ENCODE peak calls at places on chromosomes 6 and 20, in four cellular contexts. T is A549, Y is HL-60, V is GM23338. K is an unnamed sample.

GRCh38 chr6:143953922-143954321 is 54.1 kb downstream of the PLAGL1 start:
- DNase-seq in T (no peak), Y (no peak), V (no peak), K (no peak)

GRCh38 chr6:46794068-46794467 is 879 bp downstream of the MEP1A start:
- DNase-seq in T (no peak), Y (no peak), V (no peak), K (no peak)

GRCh38 chr6:13044390-13044789 is 283.9 kb downstream of the TBC1D7 start:
- DNase-seq in Y (peak), V (peak), T (peak), K (no peak)

GRCh38 chr6:153104220-153104619 is 26.9 kb downstream of the RGS17 start:
- DNase-seq in T (no peak), V (no peak), Y (no peak), K (no peak)

GRCh38 chr6:142827356-142827755 is 117.6 kb downstream of the HIVEP2 start:
- DNase-seq in T (no peak), Y (no peak), V (no peak), K (no peak)

GRCh38 chr20:59017493-59018231 is 1.6 kb upstream of the TUBB1 start:
- DNase-seq in T (no peak), V (no peak), Y (no peak), K (no peak)

GRCh38 chr6:135722679-135723078 is 128.8 kb upstream of the PDE7B start:
- DNase-seq in T (peak), Y (no peak), V (no peak), K (no peak)

GRCh38 chr6:140043762-140044378 is 669.4 kb upstream of the CITED2 start:
- DNase-seq in V (no peak), Y (no peak), T (peak), K (no peak)

GRCh38 chr6:62285612-62286469 is at the start of gene KHDRBS2:
- DNase-seq in Y (peak), V (peak), T (peak), K (peak)

GRCh38 chr20:32514760-32515159 is 70.4 kb downstream of the NOL4L start:
- DNase-seq in T (no peak), V (no peak), Y (no peak), K (no peak)

GRCh38 chr20:23086056-23086551 is at the start of gene CD93:
- DNase-seq in T (no peak), Y (no peak), V (peak), K (no peak)

GRCh38 chr6:13914346-13914745 is 10.4 kb upstream of the RNF182 start:
- DNase-seq in T (no peak), V (no peak), Y (no peak), K (no peak)

DNA sequence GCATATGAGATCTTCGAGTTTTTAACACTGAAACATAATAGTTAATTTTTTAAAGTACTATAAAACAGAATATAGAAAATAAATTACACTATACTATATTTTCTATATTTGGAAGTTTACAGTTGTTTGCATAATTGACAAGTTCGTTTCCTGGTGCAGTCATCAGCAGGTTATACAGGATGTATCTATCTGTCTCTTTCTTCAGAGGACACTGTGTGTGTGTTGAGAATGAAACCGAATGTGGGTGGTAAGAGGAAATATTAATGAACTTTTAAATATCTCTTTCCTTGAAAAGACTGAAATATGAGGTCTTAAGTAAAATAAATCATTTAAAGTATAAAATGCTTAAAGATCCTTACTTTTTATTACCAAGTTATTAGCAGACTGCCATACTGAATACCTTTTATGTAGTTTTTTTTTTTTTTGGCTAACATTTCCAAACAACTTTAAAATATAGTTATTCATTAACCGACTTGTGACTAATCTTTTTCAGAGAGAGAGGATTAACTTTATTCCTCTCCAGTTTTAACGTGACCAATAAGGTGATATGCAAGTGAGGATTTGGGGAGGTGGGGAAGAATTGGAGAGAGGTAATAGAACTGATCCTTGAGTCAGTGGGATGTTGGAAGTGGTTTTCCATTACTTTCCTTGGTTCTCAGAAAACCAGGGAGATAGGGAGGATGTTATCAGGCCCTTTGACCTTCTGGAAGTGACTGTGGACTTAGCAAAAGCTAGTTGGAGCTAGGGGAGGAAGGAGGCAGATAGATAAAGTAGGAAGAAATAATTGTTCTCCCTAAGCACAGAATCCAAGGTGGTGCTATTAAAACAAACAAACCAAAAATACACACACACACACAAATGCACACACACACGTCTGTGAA is 380.0 kb upstream of the FLRT3 start:
- DNase-seq in V (no peak), T (peak), Y (no peak), K (no peak)
- TF ChIP-seq REST in V (no peak), T (no peak), Y (no peak), K (no peak)

DNA sequence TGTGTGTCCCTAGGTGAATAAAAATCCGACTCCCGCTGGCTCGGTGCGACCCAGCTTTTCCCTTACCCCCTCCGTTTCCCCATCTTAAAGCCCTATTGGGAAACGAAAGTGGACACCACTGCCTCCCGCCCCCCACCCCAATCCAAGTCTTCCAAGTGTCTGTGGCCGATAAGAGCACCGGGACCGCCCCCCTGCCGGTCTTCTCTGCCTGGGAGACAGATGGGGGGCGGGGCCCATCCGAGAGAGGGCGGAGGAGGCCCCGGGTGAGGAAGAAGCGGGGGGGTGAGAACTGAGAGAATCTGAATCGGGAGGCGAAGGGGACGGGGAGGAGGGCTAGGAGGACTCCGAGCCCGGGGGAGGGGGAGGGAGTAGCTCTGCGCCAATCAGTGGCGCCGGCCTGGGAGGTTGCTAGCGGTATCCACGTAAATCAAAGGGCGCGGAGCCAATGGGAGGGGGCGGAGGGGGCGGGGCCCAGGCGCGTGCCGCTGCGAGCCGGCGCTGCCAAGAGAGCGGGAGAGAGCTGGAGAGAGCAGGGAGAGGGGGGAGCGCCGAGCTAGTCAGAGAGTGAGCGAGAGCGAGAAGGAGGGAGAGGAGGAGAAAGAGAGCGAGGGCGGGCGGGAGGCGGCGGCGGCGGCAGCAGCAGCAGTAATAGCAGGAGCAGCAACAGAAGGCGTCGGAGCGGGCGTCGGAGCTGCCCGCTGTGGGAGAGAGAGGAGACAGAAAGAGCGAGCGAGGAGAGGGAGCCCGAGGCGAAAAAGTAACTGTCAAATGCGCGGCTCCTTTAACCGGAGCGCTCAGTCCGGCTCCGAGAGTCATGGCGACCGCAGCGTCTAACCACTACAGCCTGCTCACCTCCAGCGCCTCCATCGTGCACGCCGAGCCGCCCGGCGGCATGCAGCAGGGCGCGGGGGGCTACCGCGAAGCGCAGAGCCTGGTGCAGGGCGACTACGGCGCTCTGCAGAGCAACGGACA is at the start of gene POU3F2:
- DNase-seq in V (peak), Y (peak), T (peak), K (peak)
- TF ChIP-seq REST in V (no peak), Y (no peak), T (no peak), K (no peak)

DNA sequence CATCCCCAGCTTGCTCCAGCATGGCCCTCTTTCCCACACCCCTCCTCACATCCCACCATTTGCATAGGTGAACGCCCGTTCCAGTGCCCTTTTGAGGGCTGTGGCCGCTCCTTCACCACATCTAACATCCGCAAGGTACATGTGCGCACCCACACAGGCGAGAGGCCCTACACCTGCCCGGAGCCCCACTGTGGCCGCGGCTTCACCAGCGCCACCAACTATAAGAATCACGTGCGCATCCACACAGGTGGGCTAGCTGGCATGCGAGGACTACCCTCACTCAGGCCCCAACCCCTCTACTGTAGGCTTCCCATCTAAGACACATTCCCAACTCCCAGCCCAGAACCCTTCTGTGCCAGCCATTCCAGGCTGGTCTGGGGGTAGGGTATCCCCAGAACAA is 6.1 kb upstream of the DEF6 start:
- DNase-seq in V (no peak), Y (no peak), T (no peak), K (no peak)
- TF ChIP-seq REST in V (no peak), Y (no peak), T (no peak), K (no peak)

GRCh38 chr20:63177134-63177784 is 38.7 kb downstream of the YTHDF1 start:
- DNase-seq in V (peak), T (no peak), Y (no peak), K (peak)

GRCh38 chr20:63174309-63175030 is 41.5 kb downstream of the YTHDF1 start:
- DNase-seq in T (no peak), V (peak), Y (no peak), K (no peak)

GRCh38 chr20:63176448-63177133 is 39.3 kb downstream of the YTHDF1 start:
- DNase-seq in Y (no peak), V (peak), T (no peak), K (no peak)

GRCh38 chr20:63175031-63175895 is 40.7 kb downstream of the YTHDF1 start:
- DNase-seq in V (no peak), Y (no peak), T (no peak), K (no peak)

GRCh38 chr20:63176035-63176434 is 39.9 kb downstream of the YTHDF1 start:
- DNase-seq in Y (no peak), V (peak), T (no peak), K (no peak)
- TF ChIP-seq REST in Y (peak), V (peak), T (peak), K (peak)

DNA sequence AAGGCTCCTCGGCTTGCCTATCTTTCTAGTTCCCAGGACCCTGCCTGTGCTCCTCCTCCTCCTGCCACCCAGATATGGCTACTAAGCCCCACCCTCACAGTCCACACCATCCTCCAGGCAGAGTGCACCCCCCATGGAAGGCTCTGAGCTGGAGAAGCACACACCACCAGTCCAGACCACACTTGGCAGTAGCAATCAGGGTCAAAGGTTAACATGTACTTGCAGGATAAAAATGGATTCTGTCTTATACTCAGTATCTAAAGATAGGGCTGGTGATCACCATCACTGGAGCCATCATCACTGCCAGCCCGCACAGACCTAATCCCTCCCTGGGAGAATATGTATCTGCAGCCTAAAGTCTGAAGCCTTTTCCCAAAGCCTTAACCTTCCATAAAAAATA is 83.4 kb downstream of the PRKN start:
- DNase-seq in Y (no peak), V (no peak), T (no peak), K (no peak)
- TF ChIP-seq REST in Y (no peak), V (no peak), T (no peak), K (no peak)

DNA sequence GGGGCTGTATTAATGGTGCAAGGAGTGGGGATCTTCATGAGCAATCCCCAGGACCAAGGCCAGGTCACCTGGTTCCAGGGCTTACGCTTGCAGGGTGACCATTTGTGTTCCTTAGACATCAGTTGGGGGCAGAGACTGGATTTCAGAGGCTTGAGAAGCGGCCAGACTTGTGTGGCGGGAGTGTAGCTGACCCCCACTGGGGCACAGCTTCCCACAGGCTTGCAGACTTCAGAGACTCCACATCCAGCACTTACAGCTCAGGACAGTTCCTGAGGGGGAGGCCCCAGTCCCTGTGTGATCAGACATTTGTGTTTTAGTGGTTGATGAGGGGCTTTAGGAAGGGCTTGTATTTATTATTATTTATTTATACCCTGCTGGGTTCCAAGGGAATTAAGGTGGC is 15.3 kb downstream of the TJAP1 start:
- DNase-seq in T (no peak), Y (no peak), V (no peak), K (no peak)
- TF ChIP-seq REST in T (no peak), Y (no peak), V (no peak), K (peak)

GRCh38 chr6:106094964-106095335 is 8.8 kb downstream of the PRDM1 start:
- DNase-seq in V (no peak), T (no peak), Y (no peak), K (no peak)

GRCh38 chr6:106089981-106090380 is 3.8 kb downstream of the PRDM1 start:
- DNase-seq in Y (peak), T (no peak), V (no peak), K (no peak)

GRCh38 chr6:106087548-106088325 is 1.6 kb downstream of the PRDM1 start:
- DNase-seq in V (peak), T (no peak), Y (peak), K (no peak)

GRCh38 chr6:106094261-106094963 is 8.3 kb downstream of the PRDM1 start:
- DNase-seq in V (no peak), Y (no peak), T (no peak), K (no peak)

GRCh38 chr6:106092279-106092678 is 6.1 kb downstream of the PRDM1 start:
- DNase-seq in T (no peak), Y (no peak), V (no peak), K (no peak)
- TF ChIP-seq REST in T (no peak), Y (peak), V (no peak), K (peak)

GRCh38 chr6:31659649-31660223 is 842 bp downstream of the C6orf47 start:
- DNase-seq in T (no peak), V (peak), Y (peak), K (no peak)
- TF ChIP-seq REST in T (peak), V (peak), Y (peak), K (peak)

DNA sequence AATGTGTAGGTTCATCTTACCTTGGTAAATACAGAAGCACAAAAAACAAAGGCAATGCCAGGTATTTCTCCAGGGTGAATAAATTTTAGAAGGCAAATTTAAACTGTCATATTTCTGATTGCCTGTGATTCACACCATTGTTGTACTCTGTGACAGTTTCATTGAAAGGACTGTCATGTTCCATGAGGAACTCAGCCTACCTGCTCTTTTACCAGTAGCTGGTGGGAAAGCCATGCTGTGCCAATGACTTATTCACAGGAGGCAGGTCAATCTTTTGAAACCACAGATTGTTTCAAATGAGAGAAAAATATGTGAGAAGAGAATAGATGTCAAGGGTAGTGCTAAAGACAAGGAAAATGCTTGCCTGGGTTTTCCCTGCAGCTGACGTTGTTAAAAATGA is 206.4 kb downstream of the LAMA2 start:
- DNase-seq in Y (no peak), T (no peak), V (no peak), K (no peak)
- TF ChIP-seq REST in Y (no peak), T (no peak), V (no peak), K (no peak)

K was measured in SK-N-SH.